ENCODE peak calls at places on chromosomes 1 and 21, in ten cellular contexts. One of them, this sample, is unnamed.

GRCh38 chr21:25936776-25937175 is 202.0 kb downstream of the GABPA start:
- DNase-seq in colonic mucosa: no peak
- DNase-seq in IMR-90: peak; percentile 15
- DNase-seq in adipocyte: no peak
- DNase-seq in mesenchymal stem cell: peak; percentile 74
- DNase-seq in HCT116: no peak
- DNase-seq in neural progenitor cell: no peak
- DNase-seq in astrocyte: peak; percentile 70
- DNase-seq in PC-3: peak; percentile 19
- DNase-seq in NT2/D1: no peak
- DNase-seq in this sample: peak; percentile 31

GRCh38 chr1:47616906-47617305 is 179.1 kb downstream of the FOXD2 start:
- DNase-seq in colonic mucosa: peak; percentile 9
- DNase-seq in IMR-90: no peak
- DNase-seq in adipocyte: no peak
- DNase-seq in mesenchymal stem cell: no peak
- DNase-seq in HCT116: no peak
- DNase-seq in neural progenitor cell: no peak
- DNase-seq in astrocyte: no peak
- DNase-seq in PC-3: no peak
- DNase-seq in NT2/D1: no peak
- DNase-seq in this sample: no peak

GRCh38 chr1:229640455-229640854 is 14.4 kb downstream of the URB2 start:
- DNase-seq in colonic mucosa: peak; percentile 37
- DNase-seq in IMR-90: no peak
- DNase-seq in adipocyte: no peak
- DNase-seq in mesenchymal stem cell: no peak
- DNase-seq in HCT116: no peak
- DNase-seq in neural progenitor cell: peak; percentile 9
- DNase-seq in astrocyte: no peak
- DNase-seq in PC-3: no peak
- DNase-seq in NT2/D1: no peak
- DNase-seq in this sample: no peak

GRCh38 chr1:208045410-208046252 is 134.7 kb upstream of the CD34 start:
- DNase-seq in colonic mucosa: peak; percentile 34
- DNase-seq in IMR-90: no peak
- DNase-seq in adipocyte: no peak
- DNase-seq in mesenchymal stem cell: no peak
- DNase-seq in HCT116: peak; percentile 28
- DNase-seq in neural progenitor cell: no peak
- DNase-seq in astrocyte: no peak
- DNase-seq in PC-3: no peak
- DNase-seq in NT2/D1: no peak
- DNase-seq in this sample: no peak

GRCh38 chr1:54379481-54380284 is 26.5 kb downstream of the SSBP3 start:
- DNase-seq in colonic mucosa: no peak
- DNase-seq in IMR-90: peak; percentile 22
- DNase-seq in adipocyte: no peak
- DNase-seq in mesenchymal stem cell: no peak
- DNase-seq in HCT116: no peak
- DNase-seq in neural progenitor cell: peak; percentile 46
- DNase-seq in astrocyte: no peak
- DNase-seq in PC-3: no peak
- DNase-seq in NT2/D1: no peak
- DNase-seq in this sample: peak; percentile 46

GRCh38 chr1:65558215-65558614 is 137.7 kb downstream of the LEPR start:
- DNase-seq in colonic mucosa: no peak
- DNase-seq in IMR-90: no peak
- DNase-seq in adipocyte: peak; percentile 9
- DNase-seq in mesenchymal stem cell: no peak
- DNase-seq in HCT116: no peak
- DNase-seq in neural progenitor cell: no peak
- DNase-seq in astrocyte: no peak
- DNase-seq in PC-3: no peak
- DNase-seq in NT2/D1: no peak
- DNase-seq in this sample: peak; percentile 16

GRCh38 chr1:68174173-68175113 is 57.9 kb downstream of the WLS start:
- DNase-seq in colonic mucosa: peak; percentile 69
- DNase-seq in IMR-90: peak; percentile 98
- DNase-seq in adipocyte: peak; percentile 97
- DNase-seq in mesenchymal stem cell: peak; percentile 91
- DNase-seq in HCT116: peak; percentile 22
- DNase-seq in neural progenitor cell: peak; percentile 79
- DNase-seq in astrocyte: peak; percentile 98
- DNase-seq in PC-3: peak; percentile 85
- DNase-seq in NT2/D1: no peak
- DNase-seq in this sample: peak; percentile 98

GRCh38 chr1:61198554-61198953 is 116.2 kb downstream of the NFIA start:
- DNase-seq in colonic mucosa: no peak
- DNase-seq in IMR-90: no peak
- DNase-seq in adipocyte: no peak
- DNase-seq in mesenchymal stem cell: no peak
- DNase-seq in HCT116: no peak
- DNase-seq in neural progenitor cell: no peak
- DNase-seq in astrocyte: no peak
- DNase-seq in PC-3: no peak
- DNase-seq in NT2/D1: no peak
- DNase-seq in this sample: no peak

DNA sequence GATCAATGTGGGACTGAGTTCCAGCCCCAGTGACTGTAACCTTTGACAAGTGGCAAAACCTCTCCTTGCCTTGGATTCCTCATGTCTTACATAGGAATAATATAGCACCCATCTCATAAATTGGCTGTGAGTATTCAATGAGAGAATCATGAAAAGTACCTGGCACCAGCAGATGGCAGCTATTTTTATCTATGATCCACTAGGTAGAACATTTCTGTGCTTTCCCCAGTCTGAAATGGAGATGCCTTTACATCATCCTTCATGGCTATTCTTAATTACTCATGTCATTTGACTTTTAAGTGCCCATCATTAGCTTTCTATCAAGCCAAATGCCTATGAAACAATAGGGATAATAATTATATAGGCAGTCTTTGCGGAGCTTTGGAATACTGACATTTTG is 130.1 kb downstream of the TGFB2 start:
- DNase-seq in colonic mucosa: no peak
- DNase-seq in IMR-90: peak; percentile 26
- DNase-seq in adipocyte: no peak
- DNase-seq in mesenchymal stem cell: no peak
- DNase-seq in HCT116: no peak
- DNase-seq in neural progenitor cell: no peak
- DNase-seq in astrocyte: peak; percentile 69
- DNase-seq in PC-3: peak; percentile 60
- DNase-seq in NT2/D1: no peak
- DNase-seq in this sample: no peak
- H3K9ac ChIP-seq in colonic mucosa: no peak overlapping the region
- H3K9ac ChIP-seq in IMR-90: no peak overlapping the region
- H3K9ac ChIP-seq in adipocyte: no peak overlapping the region
- H3K9ac ChIP-seq in mesenchymal stem cell: no peak overlapping the region
- H3K9ac ChIP-seq in HCT116: no peak overlapping the region
- H3K9ac ChIP-seq in neural progenitor cell: no peak overlapping the region
- H3K9ac ChIP-seq in astrocyte: peak overlapping the region; percentile 37
- H3K9ac ChIP-seq in PC-3: no peak overlapping the region
- H3K9ac ChIP-seq in NT2/D1: no peak overlapping the region
- H3K9ac ChIP-seq in this sample: no peak overlapping the region

DNA sequence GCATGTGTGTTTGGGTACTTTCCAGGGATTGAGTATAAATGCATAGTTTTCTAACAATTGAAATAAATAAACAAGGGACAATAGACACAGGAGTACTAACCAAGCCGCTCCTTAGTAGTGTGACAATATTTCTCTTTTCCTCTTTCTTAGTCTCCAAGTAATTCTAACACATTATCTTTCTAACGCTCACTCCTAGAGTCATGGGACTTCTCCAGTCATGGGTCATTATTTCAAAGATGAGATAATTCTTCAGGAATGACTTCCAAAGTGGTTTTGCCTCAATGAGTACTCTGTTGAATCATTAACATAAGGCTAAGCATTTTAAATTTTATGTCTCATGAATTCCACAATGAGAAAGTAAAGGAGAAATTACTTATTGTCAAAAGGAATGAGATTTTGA is 605.8 kb upstream of the ADAMTS5 start:
- DNase-seq in colonic mucosa: no peak
- DNase-seq in IMR-90: peak; percentile 90
- DNase-seq in adipocyte: peak; percentile 68
- DNase-seq in mesenchymal stem cell: peak; percentile 82
- DNase-seq in HCT116: no peak
- DNase-seq in neural progenitor cell: no peak
- DNase-seq in astrocyte: peak; percentile 81
- DNase-seq in PC-3: peak; percentile 53
- DNase-seq in NT2/D1: no peak
- DNase-seq in this sample: peak; percentile 75
- H3K9ac ChIP-seq in colonic mucosa: no peak overlapping the region
- H3K9ac ChIP-seq in IMR-90: no peak overlapping the region
- H3K9ac ChIP-seq in adipocyte: peak overlapping the region; percentile 49
- H3K9ac ChIP-seq in mesenchymal stem cell: peak overlapping the region; percentile 87
- H3K9ac ChIP-seq in HCT116: no peak overlapping the region
- H3K9ac ChIP-seq in neural progenitor cell: no peak overlapping the region
- H3K9ac ChIP-seq in astrocyte: peak overlapping the region; percentile 74
- H3K9ac ChIP-seq in PC-3: no peak overlapping the region
- H3K9ac ChIP-seq in NT2/D1: no peak overlapping the region
- H3K9ac ChIP-seq in this sample: no peak overlapping the region

GRCh38 chr1:36166136-36166535 is 10.2 kb downstream of the MAP7D1 start:
- DNase-seq in colonic mucosa: no peak
- DNase-seq in IMR-90: no peak
- DNase-seq in adipocyte: no peak
- DNase-seq in mesenchymal stem cell: no peak
- DNase-seq in HCT116: no peak
- DNase-seq in neural progenitor cell: no peak
- DNase-seq in astrocyte: no peak
- DNase-seq in PC-3: no peak
- DNase-seq in NT2/D1: no peak
- DNase-seq in this sample: no peak

GRCh38 chr1:36165145-36165544 is 9.2 kb downstream of the MAP7D1 start:
- DNase-seq in colonic mucosa: no peak
- DNase-seq in IMR-90: no peak
- DNase-seq in adipocyte: no peak
- DNase-seq in mesenchymal stem cell: no peak
- DNase-seq in HCT116: no peak
- DNase-seq in neural progenitor cell: no peak
- DNase-seq in astrocyte: no peak
- DNase-seq in PC-3: no peak
- DNase-seq in NT2/D1: no peak
- DNase-seq in this sample: no peak

GRCh38 chr1:36162680-36163079 is 6.7 kb downstream of the MAP7D1 start:
- DNase-seq in colonic mucosa: no peak
- DNase-seq in IMR-90: no peak
- DNase-seq in adipocyte: no peak
- DNase-seq in mesenchymal stem cell: no peak
- DNase-seq in HCT116: no peak
- DNase-seq in neural progenitor cell: no peak
- DNase-seq in astrocyte: no peak
- DNase-seq in PC-3: no peak
- DNase-seq in NT2/D1: no peak
- DNase-seq in this sample: no peak

GRCh38 chr1:36163426-36163825 is 7.5 kb downstream of the MAP7D1 start:
- DNase-seq in colonic mucosa: no peak
- DNase-seq in IMR-90: no peak
- DNase-seq in adipocyte: no peak
- DNase-seq in mesenchymal stem cell: no peak
- DNase-seq in HCT116: no peak
- DNase-seq in neural progenitor cell: no peak
- DNase-seq in astrocyte: no peak
- DNase-seq in PC-3: no peak
- DNase-seq in NT2/D1: no peak
- DNase-seq in this sample: no peak

DNA sequence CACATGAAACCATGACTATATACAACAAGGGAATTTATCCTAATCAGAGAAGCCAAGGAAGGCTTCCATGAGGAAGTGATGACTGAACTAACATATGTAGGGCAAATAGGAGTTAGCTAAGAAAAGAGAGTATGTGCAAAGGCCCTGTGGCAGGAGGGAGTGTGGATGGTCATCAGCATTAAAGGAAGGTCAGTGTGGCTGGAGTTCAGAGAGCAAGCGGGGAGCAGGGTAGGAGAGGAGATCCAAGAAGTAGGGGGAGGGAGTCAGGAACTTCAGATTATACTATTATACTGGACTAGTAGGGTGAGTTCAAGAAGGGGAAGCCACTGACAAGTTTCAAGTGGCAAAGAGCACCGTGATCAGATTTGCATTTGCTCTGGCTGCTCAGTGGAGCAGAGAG is 8.4 kb downstream of the MAP7D1 start:
- DNase-seq in colonic mucosa: no peak
- DNase-seq in IMR-90: no peak
- DNase-seq in adipocyte: no peak
- DNase-seq in mesenchymal stem cell: no peak
- DNase-seq in HCT116: no peak
- DNase-seq in neural progenitor cell: no peak
- DNase-seq in astrocyte: no peak
- DNase-seq in PC-3: no peak
- DNase-seq in NT2/D1: no peak
- DNase-seq in this sample: no peak
- H3K9ac ChIP-seq in colonic mucosa: no peak overlapping the region
- H3K9ac ChIP-seq in IMR-90: no peak overlapping the region
- H3K9ac ChIP-seq in adipocyte: no peak overlapping the region
- H3K9ac ChIP-seq in mesenchymal stem cell: no peak overlapping the region
- H3K9ac ChIP-seq in HCT116: no peak overlapping the region
- H3K9ac ChIP-seq in neural progenitor cell: no peak overlapping the region
- H3K9ac ChIP-seq in astrocyte: peak overlapping the region; percentile 17
- H3K9ac ChIP-seq in PC-3: no peak overlapping the region
- H3K9ac ChIP-seq in NT2/D1: no peak overlapping the region
- H3K9ac ChIP-seq in this sample: no peak overlapping the region

GRCh38 chr1:248837794-248838356 is at the start of gene ZNF672:
- DNase-seq in colonic mucosa: peak; percentile 98
- DNase-seq in IMR-90: peak; percentile 97
- DNase-seq in adipocyte: peak; percentile 100
- DNase-seq in mesenchymal stem cell: peak; percentile 99
- DNase-seq in HCT116: peak; percentile 92
- DNase-seq in neural progenitor cell: peak; percentile 100
- DNase-seq in astrocyte: peak; percentile 91
- DNase-seq in PC-3: peak; percentile 100
- DNase-seq in NT2/D1: peak; percentile 97
- DNase-seq in this sample: peak; percentile 96

GRCh38 chr1:248834343-248834940 is 3.6 kb upstream of the ZNF672 start:
- DNase-seq in colonic mucosa: no peak
- DNase-seq in IMR-90: no peak
- DNase-seq in adipocyte: no peak
- DNase-seq in mesenchymal stem cell: no peak
- DNase-seq in HCT116: no peak
- DNase-seq in neural progenitor cell: no peak
- DNase-seq in astrocyte: no peak
- DNase-seq in PC-3: no peak
- DNase-seq in NT2/D1: no peak
- DNase-seq in this sample: no peak

GRCh38 chr1:248839168-248839555 is 1.1 kb downstream of the ZNF672 start:
- DNase-seq in colonic mucosa: no peak
- DNase-seq in IMR-90: no peak
- DNase-seq in adipocyte: no peak
- DNase-seq in mesenchymal stem cell: no peak
- DNase-seq in HCT116: no peak
- DNase-seq in neural progenitor cell: no peak
- DNase-seq in astrocyte: no peak
- DNase-seq in PC-3: no peak
- DNase-seq in NT2/D1: no peak
- DNase-seq in this sample: no peak

GRCh38 chr1:248838357-248839167 is 538 bp downstream of the ZNF672 start:
- DNase-seq in colonic mucosa: peak; percentile 93
- DNase-seq in IMR-90: peak; percentile 80
- DNase-seq in adipocyte: peak; percentile 94
- DNase-seq in mesenchymal stem cell: peak; percentile 94
- DNase-seq in HCT116: peak; percentile 85
- DNase-seq in neural progenitor cell: peak; percentile 96
- DNase-seq in astrocyte: peak; percentile 82
- DNase-seq in PC-3: peak; percentile 99
- DNase-seq in NT2/D1: peak; percentile 88
- DNase-seq in this sample: peak; percentile 87

GRCh38 chr1:248837045-248837793 is 805 bp upstream of the ZNF672 start:
- DNase-seq in colonic mucosa: peak; percentile 36
- DNase-seq in IMR-90: no peak
- DNase-seq in adipocyte: peak; percentile 10
- DNase-seq in mesenchymal stem cell: no peak
- DNase-seq in HCT116: no peak
- DNase-seq in neural progenitor cell: peak; percentile 22
- DNase-seq in astrocyte: no peak
- DNase-seq in PC-3: no peak
- DNase-seq in NT2/D1: no peak
- DNase-seq in this sample: no peak
- H3K9ac ChIP-seq in colonic mucosa: peak overlapping the region; percentile 83
- H3K9ac ChIP-seq in IMR-90: peak overlapping the region; percentile 36
- H3K9ac ChIP-seq in adipocyte: peak overlapping the region; percentile 95
- H3K9ac ChIP-seq in mesenchymal stem cell: peak overlapping the region; percentile 89
- H3K9ac ChIP-seq in HCT116: peak overlapping the region; percentile 88
- H3K9ac ChIP-seq in neural progenitor cell: no peak overlapping the region
- H3K9ac ChIP-seq in astrocyte: peak overlapping the region; percentile 70
- H3K9ac ChIP-seq in PC-3: peak overlapping the region; percentile 86
- H3K9ac ChIP-seq in NT2/D1: peak overlapping the region; percentile 79
- H3K9ac ChIP-seq in this sample: peak overlapping the region; percentile 67

This sample was measured in fibroblast of lung.